ENCODE peak calls at places on chromosome 21, in eight cellular contexts. X, Z, A, R, D, C, B and I are unnamed samples.

GRCh38 chr21:31908106-31909031 is 35.5 kb downstream of the HUNK start:
- DNase-seq in D (no peak), X (no peak), A (no peak), C (peak), Z (no peak), B (no peak), R (peak), I (peak)

GRCh38 chr21:45147473-45148315 is 73.3 kb downstream of the ADARB1 start:
- DNase-seq in B (no peak), A (no peak), C (no peak), X (no peak), Z (no peak), R (no peak), D (no peak), I (peak)

GRCh38 chr21:41931041-41931451 is 22.8 kb downstream of the C2CD2 start:
- DNase-seq in Z (no peak), C (no peak), A (no peak), B (no peak), D (no peak), R (no peak), X (no peak), I (peak)

GRCh38 chr21:15966216-15966615 is 236.4 kb downstream of the USP25 start:
- DNase-seq in R (no peak), Z (no peak), D (no peak), B (no peak), C (no peak), A (no peak), X (no peak), I (no peak)

GRCh38 chr21:39313042-39313456 is 383 bp downstream of the BRWD1 start:
- DNase-seq in B (no peak), A (peak), R (no peak), Z (no peak), X (no peak), C (no peak), D (no peak), I (no peak)

GRCh38 chr21:35170244-35170756 is 121.2 kb upstream of the RUNX1 start:
- DNase-seq in Z (no peak), D (no peak), X (no peak), B (no peak), C (no peak), A (no peak), R (no peak), I (no peak)

GRCh38 chr21:37886120-37886519 is 30.1 kb downstream of the KCNJ6 start:
- DNase-seq in A (no peak), Z (no peak), B (no peak), D (no peak), C (no peak), X (no peak), R (no peak), I (no peak)

GRCh38 chr21:31731112-31731801 is 661 bp downstream of the SCAF4 start:
- DNase-seq in X (no peak), B (peak), A (peak), R (peak), Z (no peak), C (no peak), D (peak), I (peak)

GRCh38 chr21:44485254-44485793 is 30.0 kb downstream of the LRRC3 start:
- DNase-seq in R (no peak), B (peak), Z (no peak), C (no peak), D (peak), A (no peak), X (no peak), I (peak)

GRCh38 chr21:42195378-42196031 is 23.4 kb upstream of the ABCG1 start:
- DNase-seq in B (no peak), Z (no peak), R (no peak), A (peak), D (no peak), C (no peak), X (no peak), I (no peak)

GRCh38 chr21:38219049-38219628 is 37.7 kb upstream of the KCNJ15 start:
- DNase-seq in D (peak), C (no peak), X (peak), R (peak), B (peak), A (peak), Z (peak), I (peak)

GRCh38 chr21:41506005-41506404 is 2.0 kb downstream of the TMPRSS2 start:
- DNase-seq in R (no peak), D (no peak), X (no peak), A (no peak), B (no peak), Z (no peak), C (no peak), I (no peak)

GRCh38 chr21:42592156-42592820 is 61.1 kb upstream of the PDE9A start:
- DNase-seq in A (no peak), X (no peak), B (no peak), Z (no peak), C (no peak), D (no peak), R (no peak), I (peak)

GRCh38 chr21:21003701-21004100 is 5.5 kb downstream of the NCAM2 start:
- DNase-seq in R (no peak), C (no peak), B (no peak), Z (no peak), D (no peak), X (no peak), A (peak), I (no peak)

GRCh38 chr21:46322351-46323226 is 1.1 kb downstream of the C21orf58 start:
- DNase-seq in D (peak), A (peak), C (no peak), B (no peak), Z (no peak), X (no peak), R (no peak), I (peak)

GRCh38 chr21:16330340-16331319 is 600.8 kb downstream of the USP25 start:
- DNase-seq in A (peak), Z (no peak), B (no peak), C (peak), R (peak), X (peak), D (peak), I (no peak)

GRCh38 chr21:38311765-38312164 is 55.0 kb downstream of the KCNJ15 start:
- DNase-seq in C (no peak), A (peak), D (no peak), Z (no peak), R (no peak), X (no peak), B (no peak), I (no peak)

GRCh38 chr21:28018741-28019669 is 973.7 kb downstream of the LTN1 start:
- DNase-seq in R (peak), Z (no peak), D (peak), X (no peak), A (peak), B (no peak), C (no peak), I (no peak)

GRCh38 chr21:43726686-43727570 is 8.0 kb downstream of the PDXK start:
- DNase-seq in R (peak), D (no peak), X (no peak), A (no peak), B (no peak), Z (no peak), C (no peak), I (no peak)

GRCh38 chr21:42219606-42220137 is 732 bp downstream of the ABCG1 start:
- DNase-seq in C (no peak), D (no peak), R (no peak), Z (no peak), A (peak), X (no peak), B (no peak), I (no peak)

GRCh38 chr21:26851109-26851944 is 6.1 kb upstream of the ADAMTS1 start:
- DNase-seq in Z (no peak), A (no peak), D (no peak), C (no peak), R (no peak), B (no peak), X (no peak), I (peak)

GRCh38 chr21:44398499-44398898 is 45.1 kb downstream of the TRPM2 start:
- DNase-seq in B (no peak), X (no peak), D (no peak), A (no peak), R (no peak), Z (no peak), C (no peak), I (no peak)

GRCh38 chr21:41358193-41359166 is 3.3 kb upstream of the MX2 start:
- DNase-seq in R (no peak), Z (no peak), D (no peak), A (no peak), X (no peak), C (no peak), B (no peak), I (peak)